ENCODE peak calls at places on chromosomes 16 and 17, in eight cellular contexts. L is stimulated activated CD4-positive, alpha-beta T cell treated with anti-CD3 and anti-CD28 coated beads, Interleukin-1b, Interleukin-23, amount 100 ng/mL, for 24 hours; J is erythroblast; O is T-helper 1 cell; W is GM20000; U is LHCN-M2; K is occipital lobe; Q is astrocyte. Z is an unnamed sample.

GRCh38 chr17:74961657-74962360 is 10.8 kb downstream of the HID1 start:
- DNase-seq in O (peak; percentile 61), U (peak; percentile 75), L (peak; percentile 80), W (peak; percentile 88), K (peak; percentile 67), J (peak; percentile 81), Q (peak; percentile 47), Z (peak; percentile 91)

GRCh38 chr17:38585056-38585804 is 20.5 kb downstream of the SRCIN1 start:
- DNase-seq in O (no peak), J (no peak), K (no peak), U (no peak), W (no peak), Q (no peak), L (no peak), Z (no peak)

GRCh38 chr17:40560592-40561293 is 4.5 kb downstream of the CCR7 start:
- DNase-seq in U (no peak), K (no peak), O (no peak), Q (peak; percentile 90), L (no peak), J (peak; percentile 50), W (peak; percentile 80), Z (no peak)

GRCh38 chr17:27466748-27467375 is 10.6 kb downstream of the KSR1 start:
- DNase-seq in L (no peak), W (peak; percentile 78), U (no peak), J (peak; percentile 33), O (no peak), K (no peak), Q (no peak), Z (peak; percentile 28)

GRCh38 chr16:88993006-88993787 is 16.2 kb upstream of the CBFA2T3 start:
- DNase-seq in K (no peak), L (no peak), W (no peak), O (no peak), U (no peak), Q (no peak), J (peak; percentile 77), Z (no peak)

GRCh38 chr17:1796800-1797199 is 32.9 kb downstream of the SMYD4 start:
- DNase-seq in O (no peak), Q (no peak), J (no peak), K (no peak), W (no peak), L (no peak), U (no peak), Z (no peak)

GRCh38 chr17:81409190-81409935 is 14.1 kb downstream of the BAHCC1 start:
- DNase-seq in W (no peak), J (no peak), K (no peak), O (no peak), Q (no peak), U (no peak), L (no peak), Z (no peak)

GRCh38 chr17:81335388-81336157 is 40.5 kb upstream of the SLC38A10 start:
- DNase-seq in J (no peak), L (no peak), U (no peak), W (no peak), K (no peak), Q (no peak), O (no peak), Z (no peak)

GRCh38 chr16:67959930-67960329 is 8.5 kb downstream of the SLC12A4 start:
- DNase-seq in K (no peak), W (no peak), Q (no peak), O (no peak), J (no peak), U (no peak), L (no peak), Z (no peak)

GRCh38 chr17:77666881-77667395 is 291.6 kb upstream of the TNRC6C start:
- DNase-seq in K (no peak), O (peak; percentile 24), W (peak; percentile 42), Q (no peak), U (no peak), J (no peak), L (no peak), Z (no peak)

GRCh38 chr17:39667262-39668140 is 752 bp upstream of the PNMT start:
- DNase-seq in W (peak; percentile 70), Q (no peak), U (no peak), O (no peak), J (peak; percentile 91), L (no peak), K (no peak), Z (no peak)

GRCh38 chr16:57865746-57866528 is 63.6 kb upstream of the KIFC3 start:
- DNase-seq in Q (peak; percentile 18), O (no peak), J (no peak), W (no peak), U (no peak), K (no peak), L (no peak), Z (no peak)

GRCh38 chr17:46876353-46876887 is 25.0 kb downstream of the WNT9B start:
- DNase-seq in L (no peak), W (no peak), U (no peak), O (no peak), J (no peak), K (no peak), Q (no peak), Z (peak; percentile 21)

GRCh38 chr17:11996722-11997146 is 541 bp downstream of the ZNF18 start:
- DNase-seq in O (no peak), U (peak; percentile 61), K (peak; percentile 79), Q (peak; percentile 34), W (peak; percentile 53), J (peak; percentile 79), L (no peak), Z (no peak)

GRCh38 chr17:9009737-9010136 is 11.6 kb upstream of the NTN1 start:
- DNase-seq in Q (no peak), U (no peak), J (no peak), K (no peak), W (no peak), L (no peak), O (no peak), Z (no peak)